ENCODE peak calls at places on chromosomes 13 and 19, in five cellular contexts. A is thoracic aorta, X is EL, C is islet precursor cell, J is AG04450. D is an unnamed sample.

GRCh38 chr13:20173121-20173746 is 12.4 kb upstream of the GJA3 start:
- DNase-seq in A (no peak), X (no peak), C (no peak), J (no peak), D (no peak)

GRCh38 chr13:110509478-110509926 is 52.0 kb downstream of the RAB20 start:
- DNase-seq in A (no peak), X (no peak), C (no peak), J (no peak), D (no peak)

GRCh38 chr19:16566161-16566560 is 6.1 kb downstream of the SLC35E1 start:
- DNase-seq in A (no peak), X (no peak), C (no peak), J (no peak), D (no peak)

GRCh38 chr19:17311455-17312248 is 2.3 kb downstream of the DDA1 start:
- DNase-seq in A (no peak), X (peak), C (peak), J (no peak), D (no peak)

GRCh38 chr19:17967258-17968051 is 548 bp downstream of the KCNN1 start:
- DNase-seq in A (no peak), X (no peak), C (no peak), J (no peak), D (no peak)

GRCh38 chr19:33294058-33294798 is 8.1 kb downstream of the CEBPA start:
- DNase-seq in A (no peak), X (no peak), C (peak), J (no peak), D (no peak)

GRCh38 chr13:31377946-31378345 is 178.2 kb downstream of the B3GLCT start:
- DNase-seq in A (no peak), X (no peak), C (no peak), J (no peak), D (no peak)

GRCh38 chr13:69948016-69948415 is 159.6 kb upstream of the ATXN8OS start:
- DNase-seq in A (no peak), X (no peak), C (no peak), J (no peak), D (no peak)

GRCh38 chr13:73492811-73493210 is 434.0 kb downstream of the KLF5 start:
- DNase-seq in A (no peak), X (no peak), C (no peak), J (no peak), D (no peak)

GRCh38 chr19:37779139-37780035 is at the start of gene ZNF573:
- DNase-seq in A (peak), X (peak), C (peak), J (peak), D (peak)

GRCh38 chr13:27006519-27007161 is 165.0 kb downstream of the USP12 start:
- DNase-seq in A (no peak), X (peak), C (peak), J (no peak), D (no peak)

GRCh38 chr13:77429320-77430142 is 102.6 kb upstream of the MYCBP2 start:
- DNase-seq in A (no peak), X (no peak), C (no peak), J (no peak), D (no peak)

GRCh38 chr19:33868821-33869412 is 72.2 kb downstream of the KCTD15 start:
- DNase-seq in A (no peak), X (peak), C (peak), J (no peak), D (no peak)

GRCh38 chr19:681029-681626 is 4.9 kb downstream of the FSTL3 start:
- DNase-seq in A (no peak), X (no peak), C (no peak), J (no peak), D (peak)

GRCh38 chr19:1465191-1466016 is 13.6 kb downstream of the C19orf25 start:
- DNase-seq in A (no peak), X (no peak), C (peak), J (no peak), D (no peak)

GRCh38 chr19:35908977-35909683 is 1.0 kb upstream of the TYROBP start:
- DNase-seq in A (no peak), X (no peak), C (no peak), J (no peak), D (peak)

GRCh38 chr19:33865306-33865705 is 68.6 kb downstream of the KCTD15 start:
- DNase-seq in A (no peak), X (no peak), C (peak), J (no peak), D (no peak)

GRCh38 chr13:98411013-98411412 is 165.9 kb downstream of the STK24 start:
- DNase-seq in A (no peak), X (no peak), C (no peak), J (no peak), D (no peak)

GRCh38 chr13:28479005-28479404 is 15.9 kb downstream of the FLT1 start:
- DNase-seq in A (no peak), X (no peak), C (no peak), J (no peak), D (no peak)

GRCh38 chr13:31638577-31638976 is 100.7 kb upstream of the RXFP2 start:
- DNase-seq in A (no peak), X (peak), C (no peak), J (peak), D (no peak)

GRCh38 chr19:2976609-2977000 is 759 bp upstream of the TLE6 start:
- DNase-seq in A (no peak), X (no peak), C (peak), J (no peak), D (no peak)

GRCh38 chr19:6639439-6639838 is 30.5 kb downstream of the TNFSF14 start:
- DNase-seq in A (no peak), X (peak), C (no peak), J (no peak), D (no peak)

GRCh38 chr19:39156230-39156890 is 30.8 kb downstream of the PAK4 start:
- DNase-seq in A (no peak), X (peak), C (peak), J (no peak), D (no peak)

GRCh38 chr13:49357694-49358093 is 86.2 kb downstream of the CAB39L start:
- DNase-seq in A (no peak), X (peak), C (no peak), J (peak), D (no peak)

GRCh38 chr19:29666634-29667389 is 1.6 kb downstream of the PLEKHF1 start:
- DNase-seq in A (no peak), X (peak), C (peak), J (no peak), D (peak)

GRCh38 chr13:99862243-99862642 is 109.3 kb downstream of the ZIC5 start:
- DNase-seq in A (no peak), X (no peak), C (no peak), J (no peak), D (no peak)

D was measured in tibial nerve.